ENCODE peak calls at places on chromosomes 11 and 22, in ten cellular contexts. One of them, this sample, is unnamed.

GRCh38 chr11:96105197-96105895 is 181.4 kb upstream of the MTMR2 start:
- DNase-seq in dorsolateral prefrontal cortex: no peak
- DNase-seq in psoas muscle: no peak
- DNase-seq in esophagus squamous epithelium: no peak
- DNase-seq in cardiac muscle cell: peak
- DNase-seq in AG04450: no peak
- DNase-seq in GM23248: peak
- DNase-seq in effector memory CD4-positive, alpha-beta T cell: no peak
- DNase-seq in WERI-Rb-1: no peak
- DNase-seq in thyroid gland: no peak
- DNase-seq in this sample: no peak

GRCh38 chr22:39220450-39220849 is 24.3 kb downstream of the PDGFB start:
- DNase-seq in dorsolateral prefrontal cortex: no peak
- DNase-seq in psoas muscle: no peak
- DNase-seq in esophagus squamous epithelium: no peak
- DNase-seq in cardiac muscle cell: no peak
- DNase-seq in AG04450: no peak
- DNase-seq in GM23248: no peak
- DNase-seq in effector memory CD4-positive, alpha-beta T cell: no peak
- DNase-seq in WERI-Rb-1: no peak
- DNase-seq in thyroid gland: no peak
- DNase-seq in this sample: no peak

GRCh38 chr11:11966826-11967668 is 41.4 kb downstream of the DKK3 start:
- DNase-seq in dorsolateral prefrontal cortex: peak
- DNase-seq in psoas muscle: peak
- DNase-seq in esophagus squamous epithelium: no peak
- DNase-seq in cardiac muscle cell: peak
- DNase-seq in AG04450: no peak
- DNase-seq in GM23248: peak
- DNase-seq in effector memory CD4-positive, alpha-beta T cell: peak
- DNase-seq in WERI-Rb-1: peak
- DNase-seq in thyroid gland: peak
- DNase-seq in this sample: no peak

GRCh38 chr11:71446942-71447688 is 1.1 kb downstream of the DHCR7 start:
- DNase-seq in dorsolateral prefrontal cortex: no peak
- DNase-seq in psoas muscle: no peak
- DNase-seq in esophagus squamous epithelium: no peak
- DNase-seq in cardiac muscle cell: peak
- DNase-seq in AG04450: peak
- DNase-seq in GM23248: peak
- DNase-seq in effector memory CD4-positive, alpha-beta T cell: no peak
- DNase-seq in WERI-Rb-1: no peak
- DNase-seq in thyroid gland: peak
- DNase-seq in this sample: no peak

GRCh38 chr22:47400701-47401591 is 638.5 kb downstream of the TBC1D22A start:
- DNase-seq in dorsolateral prefrontal cortex: no peak
- DNase-seq in psoas muscle: no peak
- DNase-seq in esophagus squamous epithelium: no peak
- DNase-seq in cardiac muscle cell: no peak
- DNase-seq in AG04450: no peak
- DNase-seq in GM23248: no peak
- DNase-seq in effector memory CD4-positive, alpha-beta T cell: no peak
- DNase-seq in WERI-Rb-1: no peak
- DNase-seq in thyroid gland: no peak
- DNase-seq in this sample: no peak

GRCh38 chr22:44289429-44290171 is 23.2 kb downstream of the SHISAL1 start:
- DNase-seq in dorsolateral prefrontal cortex: no peak
- DNase-seq in psoas muscle: no peak
- DNase-seq in esophagus squamous epithelium: no peak
- DNase-seq in cardiac muscle cell: no peak
- DNase-seq in AG04450: peak
- DNase-seq in GM23248: peak
- DNase-seq in effector memory CD4-positive, alpha-beta T cell: no peak
- DNase-seq in WERI-Rb-1: peak
- DNase-seq in thyroid gland: no peak
- DNase-seq in this sample: no peak

GRCh38 chr11:102843474-102843873 is at the start of gene MMP3:
- DNase-seq in dorsolateral prefrontal cortex: no peak
- DNase-seq in psoas muscle: no peak
- DNase-seq in esophagus squamous epithelium: no peak
- DNase-seq in cardiac muscle cell: no peak
- DNase-seq in AG04450: no peak
- DNase-seq in GM23248: peak
- DNase-seq in effector memory CD4-positive, alpha-beta T cell: no peak
- DNase-seq in WERI-Rb-1: no peak
- DNase-seq in thyroid gland: no peak
- DNase-seq in this sample: no peak

GRCh38 chr11:119320593-119321524 is 3.9 kb upstream of the MCAM start:
- DNase-seq in dorsolateral prefrontal cortex: peak
- DNase-seq in psoas muscle: peak
- DNase-seq in esophagus squamous epithelium: no peak
- DNase-seq in cardiac muscle cell: peak
- DNase-seq in AG04450: no peak
- DNase-seq in GM23248: peak
- DNase-seq in effector memory CD4-positive, alpha-beta T cell: peak
- DNase-seq in WERI-Rb-1: no peak
- DNase-seq in thyroid gland: peak
- DNase-seq in this sample: peak

GRCh38 chr11:31936309-31936708 is 125.2 kb upstream of the PAX6 start:
- DNase-seq in dorsolateral prefrontal cortex: no peak
- DNase-seq in psoas muscle: no peak
- DNase-seq in esophagus squamous epithelium: no peak
- DNase-seq in cardiac muscle cell: no peak
- DNase-seq in AG04450: no peak
- DNase-seq in GM23248: no peak
- DNase-seq in effector memory CD4-positive, alpha-beta T cell: no peak
- DNase-seq in WERI-Rb-1: no peak
- DNase-seq in thyroid gland: no peak
- DNase-seq in this sample: no peak

GRCh38 chr22:26656896-26657851 is at the start of gene MIAT:
- DNase-seq in dorsolateral prefrontal cortex: peak
- DNase-seq in psoas muscle: no peak
- DNase-seq in esophagus squamous epithelium: no peak
- DNase-seq in cardiac muscle cell: peak
- DNase-seq in AG04450: no peak
- DNase-seq in GM23248: peak
- DNase-seq in effector memory CD4-positive, alpha-beta T cell: peak
- DNase-seq in WERI-Rb-1: peak
- DNase-seq in thyroid gland: peak
- DNase-seq in this sample: peak

GRCh38 chr22:19361501-19362103 is 69.9 kb downstream of the HIRA start:
- DNase-seq in dorsolateral prefrontal cortex: no peak
- DNase-seq in psoas muscle: no peak
- DNase-seq in esophagus squamous epithelium: no peak
- DNase-seq in cardiac muscle cell: no peak
- DNase-seq in AG04450: no peak
- DNase-seq in GM23248: no peak
- DNase-seq in effector memory CD4-positive, alpha-beta T cell: no peak
- DNase-seq in WERI-Rb-1: no peak
- DNase-seq in thyroid gland: peak
- DNase-seq in this sample: no peak

GRCh38 chr22:30079952-30080533 is at the start of gene HORMAD2:
- DNase-seq in dorsolateral prefrontal cortex: no peak
- DNase-seq in psoas muscle: no peak
- DNase-seq in esophagus squamous epithelium: no peak
- DNase-seq in cardiac muscle cell: peak
- DNase-seq in AG04450: no peak
- DNase-seq in GM23248: peak
- DNase-seq in effector memory CD4-positive, alpha-beta T cell: no peak
- DNase-seq in WERI-Rb-1: no peak
- DNase-seq in thyroid gland: no peak
- DNase-seq in this sample: no peak

GRCh38 chr11:90349741-90350140 is 126.9 kb upstream of the CHORDC1 start:
- DNase-seq in dorsolateral prefrontal cortex: no peak
- DNase-seq in psoas muscle: no peak
- DNase-seq in esophagus squamous epithelium: no peak
- DNase-seq in cardiac muscle cell: no peak
- DNase-seq in AG04450: no peak
- DNase-seq in GM23248: no peak
- DNase-seq in effector memory CD4-positive, alpha-beta T cell: no peak
- DNase-seq in WERI-Rb-1: no peak
- DNase-seq in thyroid gland: no peak
- DNase-seq in this sample: no peak

GRCh38 chr11:126101241-126101929 is 38.7 kb upstream of the CDON start:
- DNase-seq in dorsolateral prefrontal cortex: no peak
- DNase-seq in psoas muscle: no peak
- DNase-seq in esophagus squamous epithelium: no peak
- DNase-seq in cardiac muscle cell: no peak
- DNase-seq in AG04450: no peak
- DNase-seq in GM23248: no peak
- DNase-seq in effector memory CD4-positive, alpha-beta T cell: no peak
- DNase-seq in WERI-Rb-1: no peak
- DNase-seq in thyroid gland: no peak
- DNase-seq in this sample: no peak

GRCh38 chr22:40982482-40983385 is 31.6 kb downstream of the RBX1 start:
- DNase-seq in dorsolateral prefrontal cortex: no peak
- DNase-seq in psoas muscle: no peak
- DNase-seq in esophagus squamous epithelium: no peak
- DNase-seq in cardiac muscle cell: no peak
- DNase-seq in AG04450: no peak
- DNase-seq in GM23248: no peak
- DNase-seq in effector memory CD4-positive, alpha-beta T cell: no peak
- DNase-seq in WERI-Rb-1: no peak
- DNase-seq in thyroid gland: no peak
- DNase-seq in this sample: no peak
- H3K27ac ChIP-seq in dorsolateral prefrontal cortex: peak
- H3K27ac ChIP-seq in psoas muscle: no peak
- H3K27ac ChIP-seq in esophagus squamous epithelium: no peak
- H3K27ac ChIP-seq in cardiac muscle cell: peak
- H3K27ac ChIP-seq in AG04450: no peak
- H3K27ac ChIP-seq in GM23248: no peak
- H3K27ac ChIP-seq in effector memory CD4-positive, alpha-beta T cell: no peak
- H3K27ac ChIP-seq in WERI-Rb-1: no peak
- H3K27ac ChIP-seq in thyroid gland: no peak
- H3K27ac ChIP-seq in this sample: no peak

GRCh38 chr11:45771194-45771941 is 33.6 kb upstream of the SLC35C1 start:
- DNase-seq in dorsolateral prefrontal cortex: no peak
- DNase-seq in psoas muscle: peak
- DNase-seq in esophagus squamous epithelium: no peak
- DNase-seq in cardiac muscle cell: peak
- DNase-seq in AG04450: no peak
- DNase-seq in GM23248: peak
- DNase-seq in effector memory CD4-positive, alpha-beta T cell: peak
- DNase-seq in WERI-Rb-1: peak
- DNase-seq in thyroid gland: peak
- DNase-seq in this sample: peak
- H3K27ac ChIP-seq in dorsolateral prefrontal cortex: peak
- H3K27ac ChIP-seq in psoas muscle: peak
- H3K27ac ChIP-seq in esophagus squamous epithelium: peak
- H3K27ac ChIP-seq in cardiac muscle cell: no peak
- H3K27ac ChIP-seq in AG04450: no peak
- H3K27ac ChIP-seq in GM23248: no peak
- H3K27ac ChIP-seq in effector memory CD4-positive, alpha-beta T cell: peak
- H3K27ac ChIP-seq in WERI-Rb-1: no peak
- H3K27ac ChIP-seq in thyroid gland: peak
- H3K27ac ChIP-seq in this sample: no peak

GRCh38 chr11:6647282-6647679 is 8.3 kb downstream of the DCHS1 start:
- DNase-seq in dorsolateral prefrontal cortex: no peak
- DNase-seq in psoas muscle: no peak
- DNase-seq in esophagus squamous epithelium: no peak
- DNase-seq in cardiac muscle cell: peak
- DNase-seq in AG04450: no peak
- DNase-seq in GM23248: peak
- DNase-seq in effector memory CD4-positive, alpha-beta T cell: no peak
- DNase-seq in WERI-Rb-1: no peak
- DNase-seq in thyroid gland: no peak
- DNase-seq in this sample: no peak
- H3K27ac ChIP-seq in dorsolateral prefrontal cortex: peak
- H3K27ac ChIP-seq in psoas muscle: peak
- H3K27ac ChIP-seq in esophagus squamous epithelium: peak
- H3K27ac ChIP-seq in cardiac muscle cell: peak
- H3K27ac ChIP-seq in AG04450: no peak
- H3K27ac ChIP-seq in GM23248: peak
- H3K27ac ChIP-seq in effector memory CD4-positive, alpha-beta T cell: peak
- H3K27ac ChIP-seq in WERI-Rb-1: no peak
- H3K27ac ChIP-seq in thyroid gland: peak
- H3K27ac ChIP-seq in this sample: no peak

GRCh38 chr11:19832901-19833300 is 120.3 kb downstream of the NAV2 start:
- DNase-seq in dorsolateral prefrontal cortex: no peak
- DNase-seq in psoas muscle: no peak
- DNase-seq in esophagus squamous epithelium: no peak
- DNase-seq in cardiac muscle cell: no peak
- DNase-seq in AG04450: no peak
- DNase-seq in GM23248: no peak
- DNase-seq in effector memory CD4-positive, alpha-beta T cell: no peak
- DNase-seq in WERI-Rb-1: peak
- DNase-seq in thyroid gland: no peak
- DNase-seq in this sample: no peak

GRCh38 chr11:19829109-19829790 is 116.6 kb downstream of the NAV2 start:
- DNase-seq in dorsolateral prefrontal cortex: no peak
- DNase-seq in psoas muscle: no peak
- DNase-seq in esophagus squamous epithelium: no peak
- DNase-seq in cardiac muscle cell: no peak
- DNase-seq in AG04450: no peak
- DNase-seq in GM23248: no peak
- DNase-seq in effector memory CD4-positive, alpha-beta T cell: no peak
- DNase-seq in WERI-Rb-1: no peak
- DNase-seq in thyroid gland: peak
- DNase-seq in this sample: no peak

GRCh38 chr11:19828382-19829108 is 115.9 kb downstream of the NAV2 start:
- DNase-seq in dorsolateral prefrontal cortex: no peak
- DNase-seq in psoas muscle: no peak
- DNase-seq in esophagus squamous epithelium: no peak
- DNase-seq in cardiac muscle cell: peak
- DNase-seq in AG04450: no peak
- DNase-seq in GM23248: no peak
- DNase-seq in effector memory CD4-positive, alpha-beta T cell: no peak
- DNase-seq in WERI-Rb-1: no peak
- DNase-seq in thyroid gland: peak
- DNase-seq in this sample: no peak

GRCh38 chr11:19834761-19835160 is 122.1 kb downstream of the NAV2 start:
- DNase-seq in dorsolateral prefrontal cortex: no peak
- DNase-seq in psoas muscle: no peak
- DNase-seq in esophagus squamous epithelium: no peak
- DNase-seq in cardiac muscle cell: no peak
- DNase-seq in AG04450: no peak
- DNase-seq in GM23248: no peak
- DNase-seq in effector memory CD4-positive, alpha-beta T cell: no peak
- DNase-seq in WERI-Rb-1: no peak
- DNase-seq in thyroid gland: no peak
- DNase-seq in this sample: no peak

DNA sequence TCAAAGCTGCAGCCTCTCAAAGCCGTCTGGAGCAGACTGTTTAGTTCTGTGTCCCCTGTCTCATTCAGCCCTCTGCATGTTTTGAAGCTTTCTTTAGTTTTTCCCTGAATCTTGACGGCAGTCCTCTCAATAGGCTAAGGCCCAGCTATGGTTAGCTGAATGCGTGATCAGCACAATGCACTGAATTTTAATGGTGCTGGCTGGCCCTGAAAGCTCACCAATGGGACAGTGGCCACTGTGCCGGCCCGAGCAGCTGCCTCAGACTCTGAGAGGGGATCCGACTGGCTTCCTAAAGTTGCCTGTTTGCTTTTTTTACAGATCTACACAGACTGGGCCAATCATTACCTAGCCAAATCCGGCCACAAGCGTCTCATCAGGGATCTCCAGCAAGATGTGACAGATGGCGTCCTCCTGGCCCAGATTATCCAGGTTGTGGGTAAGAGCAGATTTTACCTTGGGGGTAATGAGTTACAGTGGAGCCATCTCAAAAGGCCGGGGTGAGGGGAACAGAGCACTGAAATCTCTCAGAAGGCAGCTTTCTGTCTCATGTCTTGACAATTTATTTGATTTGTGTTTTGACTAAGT is 119.6 kb downstream of the NAV2 start:
- DNase-seq in dorsolateral prefrontal cortex: no peak
- DNase-seq in psoas muscle: no peak
- DNase-seq in esophagus squamous epithelium: no peak
- DNase-seq in cardiac muscle cell: no peak
- DNase-seq in AG04450: no peak
- DNase-seq in GM23248: no peak
- DNase-seq in effector memory CD4-positive, alpha-beta T cell: no peak
- DNase-seq in WERI-Rb-1: peak
- DNase-seq in thyroid gland: no peak
- DNase-seq in this sample: no peak
- H3K27ac ChIP-seq in dorsolateral prefrontal cortex: peak
- H3K27ac ChIP-seq in psoas muscle: no peak
- H3K27ac ChIP-seq in esophagus squamous epithelium: no peak
- H3K27ac ChIP-seq in cardiac muscle cell: no peak
- H3K27ac ChIP-seq in AG04450: no peak
- H3K27ac ChIP-seq in GM23248: no peak
- H3K27ac ChIP-seq in effector memory CD4-positive, alpha-beta T cell: no peak
- H3K27ac ChIP-seq in WERI-Rb-1: peak
- H3K27ac ChIP-seq in thyroid gland: no peak
- H3K27ac ChIP-seq in this sample: peak